ENCODE peak calls at places on chromosomes 6 and 20, in five cellular contexts. D, B, Y, X and E are unnamed samples.

GRCh38 chr20:41427833-41428232 is 61.2 kb upstream of the EMILIN3 start:
- ATAC-seq in D (no peak), X (peak), B (no peak), Y (no peak), E (peak)

GRCh38 chr20:19742974-19743649 is 14.9 kb upstream of the RIN2 start:
- ATAC-seq in X (no peak), D (no peak), Y (no peak), B (no peak), E (no peak)

GRCh38 chr6:1558388-1558787 is 51.3 kb upstream of the FOXC1 start:
- ATAC-seq in Y (no peak), X (no peak), D (no peak), B (no peak), E (no peak)

GRCh38 chr6:56699066-56699654 is 56.5 kb upstream of the DST start:
- ATAC-seq in Y (peak), B (peak), D (no peak), X (no peak), E (no peak)

GRCh38 chr6:116682334-116682712 is 1.3 kb downstream of the KPNA5 start:
- ATAC-seq in D (no peak), Y (no peak), X (peak), B (no peak), E (peak)

GRCh38 chr20:708956-709355 is 33.4 kb upstream of the SCRT2 start:
- ATAC-seq in B (no peak), D (no peak), Y (no peak), X (no peak), E (no peak)

GRCh38 chr6:138403324-138403800 is 661 bp upstream of the HEBP2 start:
- ATAC-seq in D (peak), X (peak), Y (peak), B (peak), E (peak)

GRCh38 chr6:77341058-77341986 is 122.0 kb downstream of the HTR1B start:
- ATAC-seq in Y (peak), D (no peak), B (no peak), X (no peak), E (no peak)

GRCh38 chr6:159017757-159018559 is 18.0 kb upstream of the RSPH3 start:
- ATAC-seq in B (no peak), D (no peak), X (peak), Y (no peak), E (peak)

GRCh38 chr6:35287671-35288396 is 9.8 kb upstream of the DEF6 start:
- ATAC-seq in B (no peak), X (no peak), D (no peak), Y (no peak), E (no peak)

GRCh38 chr6:106188104-106188794 is 102.1 kb downstream of the PRDM1 start:
- ATAC-seq in X (peak), Y (no peak), D (no peak), B (no peak), E (peak)

GRCh38 chr20:57734754-57735153 is 24.9 kb upstream of the PMEPA1 start:
- ATAC-seq in D (no peak), X (no peak), Y (no peak), B (no peak), E (no peak)

GRCh38 chr20:48186915-48187314 is 401.6 kb upstream of the SULF2 start:
- ATAC-seq in B (no peak), D (peak), Y (no peak), X (no peak), E (no peak)

GRCh38 chr20:46939031-46939430 is 44.4 kb downstream of the EYA2 start:
- ATAC-seq in X (peak), Y (no peak), B (no peak), D (peak), E (peak)

GRCh38 chr6:21873562-21873961 is 280.0 kb downstream of the SOX4 start:
- ATAC-seq in Y (peak), X (no peak), B (peak), D (no peak), E (no peak)

GRCh38 chr6:42720739-42721138 is 1.7 kb downstream of the PRPH2 start:
- ATAC-seq in B (no peak), Y (no peak), X (no peak), D (peak), E (no peak)

GRCh38 chr6:78810698-78811097 is 56.7 kb upstream of the IRAK1BP1 start:
- ATAC-seq in Y (no peak), X (no peak), D (no peak), B (no peak), E (no peak)

GRCh38 chr20:57753332-57754164 is 43.7 kb upstream of the PMEPA1 start:
- ATAC-seq in D (peak), B (no peak), Y (no peak), X (no peak), E (no peak)